ENCODE peak calls at places on chromosomes 3 and 15, in six cellular contexts. A is K562, N is HepG2, Z is GM12878, W is H1, G is HCT116. O is an unnamed sample.

GRCh38 chr3:42802876-42803799 is 1.2 kb downstream of the HIGD1A start:
- DNase-seq in G (no peak), A (peak), N (peak), W (no peak), Z (no peak), O (peak)

GRCh38 chr3:152390647-152391046 is 121.9 kb downstream of the MBNL1 start:
- DNase-seq in N (no peak), G (no peak), W (no peak), A (no peak), Z (no peak), O (no peak)

GRCh38 chr3:113070226-113071220 is 79.7 kb downstream of the GTPBP8 start:
- DNase-seq in A (no peak), Z (no peak), G (no peak), N (peak), W (no peak), O (no peak)

GRCh38 chr3:137970914-137971831 is 38.8 kb upstream of the CLDN18 start:
- DNase-seq in A (peak), Z (no peak), W (peak), N (peak), G (peak), O (peak)

GRCh38 chr3:124053871-124054270 is 61.9 kb upstream of the ROPN1 start:
- DNase-seq in A (no peak), Z (no peak), W (no peak), G (no peak), N (no peak), O (no peak)

GRCh38 chr3:37197810-37198371 is 23.5 kb upstream of the LRRFIP2 start:
- DNase-seq in Z (no peak), N (no peak), A (no peak), W (no peak), G (peak), O (no peak)

GRCh38 chr3:118810499-118811035 is 224.1 kb downstream of the IGSF11 start:
- DNase-seq in W (no peak), Z (peak), A (no peak), N (no peak), G (peak), O (no peak)

GRCh38 chr3:175980731-175981130 is 1121.6 kb downstream of the NAALADL2 start:
- DNase-seq in A (no peak), G (no peak), W (no peak), N (no peak), Z (no peak), O (no peak)

GRCh38 chr3:111864821-111865656 is 6.0 kb downstream of the PHLDB2 start:
- DNase-seq in W (no peak), G (no peak), A (no peak), N (peak), Z (no peak), O (peak)

GRCh38 chr3:72475258-72476138 is 372.7 kb downstream of the SHQ1 start:
- DNase-seq in G (no peak), W (no peak), Z (no peak), N (no peak), A (no peak), O (no peak)

GRCh38 chr3:188296761-188297689 is 143.1 kb downstream of the LPP start:
- DNase-seq in Z (no peak), G (no peak), N (peak), W (no peak), A (no peak), O (peak)

GRCh38 chr3:81255463-81255862 is 506.0 kb downstream of the GBE1 start:
- DNase-seq in Z (no peak), N (no peak), W (no peak), G (no peak), A (no peak), O (no peak)

GRCh38 chr3:182794806-182795369 is 1.6 kb downstream of the ATP11B start:
- DNase-seq in A (no peak), N (no peak), G (no peak), Z (no peak), W (no peak), O (peak)

GRCh38 chr15:68781766-68782588 is 38.7 kb downstream of the ANP32A start:
- DNase-seq in W (no peak), G (no peak), Z (no peak), N (no peak), A (no peak), O (peak)

GRCh38 chr15:22962611-22963010 is 17.6 kb downstream of the CYFIP1 start:
- DNase-seq in Z (no peak), G (no peak), A (no peak), N (no peak), W (no peak), O (no peak)
- TF ChIP-seq EZH2 in Z (no peak), G (no peak), A (no peak), N (no peak), W (no peak), O (no peak)

GRCh38 chr3:23826382-23827061 is 20.8 kb downstream of the UBE2E1 start:
- DNase-seq in G (no peak), Z (no peak), A (no peak), W (no peak), N (no peak), O (no peak)
- TF ChIP-seq MAX in G (no peak), Z (no peak), A (no peak), W (no peak), N (no peak), O (no peak)

DNA sequence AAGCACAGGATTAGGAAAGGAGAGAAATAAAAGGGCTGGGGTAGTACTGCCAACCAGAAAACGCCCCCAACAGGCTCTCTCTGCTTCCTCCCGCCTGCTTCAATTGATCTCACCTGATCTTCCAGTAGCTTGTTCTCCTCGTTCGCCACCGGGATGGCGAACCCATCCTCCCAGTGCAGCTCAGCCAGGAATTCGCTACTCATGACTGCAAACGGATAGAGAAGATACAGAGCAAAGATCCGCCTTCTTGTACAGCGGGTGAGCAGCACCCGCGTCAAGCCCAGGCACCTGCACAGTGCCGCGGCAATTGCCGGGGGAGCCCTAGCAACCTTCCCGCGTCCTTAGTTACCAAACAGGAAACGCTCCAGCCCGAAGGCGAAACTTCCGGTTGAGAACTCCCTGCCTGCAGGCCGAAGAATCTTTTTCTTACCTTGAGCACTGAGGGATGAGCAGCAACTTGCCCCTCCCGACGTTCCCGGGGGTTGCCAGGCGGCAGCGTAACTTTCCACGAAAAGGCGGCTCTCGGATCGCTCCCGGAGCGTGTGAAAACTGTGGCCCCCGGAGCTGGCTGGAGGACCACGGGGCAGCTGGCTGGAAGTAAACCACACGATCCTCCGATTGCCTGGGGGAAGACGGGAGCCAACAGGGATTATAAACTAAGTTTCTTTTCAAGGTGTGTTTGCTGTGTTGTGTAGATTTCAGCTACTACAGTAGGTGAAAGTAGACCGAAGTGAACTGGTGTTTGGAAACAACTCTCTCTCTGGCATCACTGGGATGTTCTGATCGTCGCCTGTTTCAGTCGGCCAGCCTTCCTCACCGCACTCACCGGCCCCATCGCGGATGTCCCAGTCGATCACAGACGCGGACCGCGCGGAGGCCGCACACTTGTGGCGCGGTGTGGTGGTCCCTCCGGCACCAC is at the start of gene CCDC39:
- DNase-seq in Z (peak), N (peak), G (peak), W (peak), A (peak), O (peak)
- TF ChIP-seq EZH2 in Z (no peak), N (peak), G (no peak), W (peak), A (no peak), O (peak)

GRCh38 chr3:46495901-46496456 is 1.8 kb upstream of the RTP3 start:
- DNase-seq in G (no peak), Z (no peak), W (no peak), A (no peak), N (no peak), O (no peak)
- TF ChIP-seq MAX in G (no peak), Z (no peak), W (no peak), A (no peak), N (no peak), O (no peak)

DNA sequence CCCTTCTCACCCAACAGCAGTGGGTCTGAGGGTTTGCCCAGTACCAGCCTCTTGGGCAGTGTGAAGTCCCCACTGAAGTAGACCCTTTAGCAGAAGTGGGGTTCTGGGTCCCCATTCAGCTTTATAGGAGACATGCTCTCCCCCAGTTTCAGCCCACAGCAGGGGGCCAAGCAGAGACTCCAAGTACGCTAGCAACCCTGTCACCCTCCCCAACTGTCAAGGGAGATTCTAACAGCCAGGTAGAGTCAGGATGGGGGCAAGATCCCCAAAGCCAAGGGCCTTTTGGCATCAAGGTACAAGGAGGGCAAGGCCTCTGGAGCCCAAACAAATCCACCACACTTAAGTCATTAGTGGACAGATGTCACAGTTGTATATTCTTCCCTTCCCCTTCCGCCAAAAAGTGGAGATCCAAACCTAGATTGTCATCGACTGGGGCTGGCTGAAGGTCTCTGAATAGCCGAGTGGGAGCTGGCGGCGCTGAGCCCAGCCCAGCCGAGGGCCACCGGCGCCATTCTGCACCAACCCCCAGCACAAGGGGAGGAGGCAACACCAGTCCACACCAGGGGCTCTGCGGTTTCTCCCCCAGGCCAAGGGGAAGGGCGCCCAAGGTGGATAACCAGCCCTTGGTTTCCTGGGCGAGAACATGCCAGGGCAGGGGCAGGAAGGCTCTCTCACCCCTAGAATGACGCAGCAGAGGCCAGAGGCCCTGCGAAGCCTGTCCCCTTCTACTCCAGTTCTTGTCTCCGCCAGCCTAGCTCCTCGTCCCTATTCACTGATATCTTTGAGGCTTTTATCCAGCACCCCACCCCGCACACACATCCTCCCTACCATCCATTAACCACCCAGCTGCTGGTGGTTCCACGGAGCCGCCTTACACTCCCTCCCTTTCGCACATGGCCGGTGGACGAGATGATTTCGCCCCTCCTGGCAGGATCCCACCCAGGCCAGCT is 1.5 kb downstream of the RBPMS2 start:
- DNase-seq in A (no peak), Z (no peak), W (no peak), G (no peak), N (no peak), O (no peak)
- TF ChIP-seq EZH2 in A (no peak), Z (no peak), W (no peak), G (no peak), N (no peak), O (no peak)

GRCh38 chr3:47012342-47013230 is 33.1 kb downstream of the NBEAL2 start:
- DNase-seq in Z (no peak), A (no peak), W (no peak), N (no peak), G (no peak), O (no peak)
- TF ChIP-seq MAX in Z (no peak), A (no peak), W (no peak), N (no peak), G (no peak), O (no peak)

DNA sequence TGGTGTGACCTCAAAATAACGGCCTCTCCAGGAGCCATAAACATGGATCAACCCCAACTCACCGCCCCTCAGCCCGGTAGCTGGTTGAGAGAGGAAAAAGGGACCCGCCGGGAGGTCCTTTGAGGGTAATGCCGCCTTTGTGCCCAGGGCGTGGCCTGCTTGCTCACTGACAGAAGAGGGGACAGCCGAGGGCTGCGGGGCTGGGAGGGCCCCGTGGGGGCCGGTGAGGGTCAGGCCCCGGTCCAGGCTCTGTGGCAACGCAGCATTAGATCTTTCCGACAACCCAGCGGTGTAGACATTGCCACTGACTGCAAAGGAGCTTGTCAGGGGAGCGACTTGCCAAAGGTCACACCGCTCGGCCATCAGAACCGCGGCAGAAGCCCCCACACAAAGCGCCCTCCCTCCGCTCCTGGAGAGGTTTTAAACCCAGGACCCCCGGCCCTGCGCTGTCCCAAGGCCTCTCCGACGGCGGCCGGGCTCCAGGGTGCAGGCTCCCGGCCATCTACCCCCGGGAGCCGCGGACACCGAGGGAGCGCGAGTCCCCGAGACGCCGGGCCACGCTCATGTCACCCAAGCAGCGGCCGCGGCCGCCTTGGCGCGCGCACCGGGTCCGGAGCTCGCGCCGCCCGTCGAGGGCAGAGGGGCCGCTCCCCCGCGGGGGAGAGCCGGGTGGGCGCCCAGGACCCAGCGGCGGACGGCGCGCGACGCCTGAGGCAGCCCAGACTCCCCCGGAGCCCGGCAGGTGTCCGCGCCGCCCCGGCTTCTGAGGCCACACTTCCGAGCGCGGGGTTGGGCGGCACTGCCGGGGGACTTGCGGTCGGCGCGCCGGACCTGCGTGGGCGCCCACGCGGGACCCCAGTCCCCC is 975 bp downstream of the PCSK6 start:
- DNase-seq in Z (no peak), W (no peak), N (peak), G (no peak), A (peak), O (no peak)
- TF ChIP-seq EZH2 in Z (no peak), W (peak), N (no peak), G (no peak), A (no peak), O (peak)

GRCh38 chr15:33243869-33244268 is 49.4 kb upstream of the FMN1 start:
- DNase-seq in G (no peak), N (peak), Z (no peak), A (no peak), W (no peak), O (peak)
- TF ChIP-seq MAX in G (no peak), N (no peak), Z (no peak), A (no peak), W (no peak), O (no peak)

O was measured in endothelial cell of umbilical vein.